ENCODE peak calls at places on chromosomes 11 and 22, in nine cellular contexts. A is MM.1S; Y is mesenchymal stem cell; I is CD8-positive, alpha-beta T cell; T is upper lobe of right lung; Z is ovary; U is astrocyte; G is sigmoid colon; L is CD4-positive, alpha-beta memory T cell. H is an unnamed sample.

GRCh38 chr11:46345131-46345597 is 2.1 kb upstream of the DGKZ start:
- DNase-seq in A (no peak), Y (no peak), I (no peak), T (peak), Z (no peak), U (no peak), G (no peak), L (no peak), H (peak)

GRCh38 chr11:73236205-73236765 is 18.2 kb downstream of the P2RY2 start:
- DNase-seq in A (no peak), Y (no peak), I (no peak), T (peak), Z (no peak), U (no peak), G (peak), L (no peak), H (no peak)

GRCh38 chr11:24406980-24407379 is 89.9 kb upstream of the LUZP2 start:
- DNase-seq in A (no peak), Y (no peak), I (no peak), T (no peak), Z (no peak), U (no peak), G (no peak), L (no peak), H (no peak)

GRCh38 chr11:115984228-115984627 is 480.0 kb upstream of the CADM1 start:
- DNase-seq in A (no peak), Y (no peak), I (no peak), T (no peak), Z (no peak), U (no peak), G (no peak), L (no peak), H (no peak)

GRCh38 chr11:64661146-64661545 is 61.9 kb downstream of the NRXN2 start:
- DNase-seq in A (no peak), Y (peak), I (no peak), T (no peak), Z (no peak), U (peak), G (no peak), L (no peak), H (no peak)

GRCh38 chr11:93100211-93100610 is 97.6 kb downstream of the SLC36A4 start:
- DNase-seq in A (no peak), Y (no peak), I (no peak), T (no peak), Z (no peak), U (peak), G (no peak), L (no peak), H (no peak)

GRCh38 chr11:106853850-106854401 is 164.3 kb downstream of the GUCY1A2 start:
- DNase-seq in A (no peak), Y (no peak), I (no peak), T (no peak), Z (no peak), U (no peak), G (no peak), L (no peak), H (no peak)

GRCh38 chr11:129290966-129291365 is 84.7 kb upstream of the BARX2 start:
- DNase-seq in A (no peak), Y (no peak), I (no peak), T (no peak), Z (no peak), U (no peak), G (no peak), L (no peak), H (no peak)

GRCh38 chr11:71454470-71455113 is 1.6 kb downstream of the NADSYN1 start:
- DNase-seq in A (peak), Y (no peak), I (no peak), T (no peak), Z (no peak), U (no peak), G (peak), L (peak), H (peak)

GRCh38 chr11:131748146-131749050 is 378.0 kb downstream of the NTM start:
- DNase-seq in A (peak), Y (peak), I (no peak), T (peak), Z (no peak), U (peak), G (peak), L (no peak), H (no peak)

GRCh38 chr11:94194712-94195111 is 66.1 kb downstream of the PANX1 start:
- DNase-seq in A (no peak), Y (no peak), I (no peak), T (no peak), Z (no peak), U (no peak), G (no peak), L (no peak), H (no peak)

GRCh38 chr11:134040386-134041297 is 28.2 kb upstream of the JAM3 start:
- DNase-seq in A (no peak), Y (peak), I (no peak), T (peak), Z (peak), U (peak), G (peak), L (no peak), H (no peak)

GRCh38 chr22:28909375-28909774 is 26.0 kb downstream of the ZNRF3 start:
- DNase-seq in A (no peak), Y (no peak), I (no peak), T (no peak), Z (no peak), U (peak), G (no peak), L (no peak), H (no peak)

GRCh38 chr11:1934326-1935155 is 12.6 kb upstream of the MRPL23 start:
- DNase-seq in A (no peak), Y (no peak), I (no peak), T (no peak), Z (no peak), U (no peak), G (no peak), L (peak), H (no peak)

GRCh38 chr11:44617671-44618461 is 52.4 kb downstream of the CD82 start:
- DNase-seq in A (no peak), Y (no peak), I (no peak), T (no peak), Z (peak), U (no peak), G (peak), L (no peak), H (no peak)

GRCh38 chr11:60168306-60168705 is 14.6 kb downstream of the MS4A6A start:
- DNase-seq in A (no peak), Y (no peak), I (no peak), T (no peak), Z (no peak), U (no peak), G (no peak), L (no peak), H (no peak)

GRCh38 chr11:3880724-3881123 is 25.3 kb downstream of the STIM1 start:
- DNase-seq in A (no peak), Y (peak), I (no peak), T (no peak), Z (no peak), U (no peak), G (no peak), L (no peak), H (no peak)

GRCh38 chr11:3877252-3878035 is 22.0 kb downstream of the STIM1 start:
- DNase-seq in A (no peak), Y (no peak), I (no peak), T (no peak), Z (no peak), U (no peak), G (no peak), L (no peak), H (no peak)

GRCh38 chr11:3879967-3880542 is 24.6 kb downstream of the STIM1 start:
- DNase-seq in A (no peak), Y (no peak), I (no peak), T (no peak), Z (no peak), U (no peak), G (no peak), L (no peak), H (no peak)

GRCh38 chr11:3879216-3879966 is 23.9 kb downstream of the STIM1 start:
- DNase-seq in A (peak), Y (no peak), I (no peak), T (no peak), Z (no peak), U (no peak), G (no peak), L (no peak), H (no peak)

DNA sequence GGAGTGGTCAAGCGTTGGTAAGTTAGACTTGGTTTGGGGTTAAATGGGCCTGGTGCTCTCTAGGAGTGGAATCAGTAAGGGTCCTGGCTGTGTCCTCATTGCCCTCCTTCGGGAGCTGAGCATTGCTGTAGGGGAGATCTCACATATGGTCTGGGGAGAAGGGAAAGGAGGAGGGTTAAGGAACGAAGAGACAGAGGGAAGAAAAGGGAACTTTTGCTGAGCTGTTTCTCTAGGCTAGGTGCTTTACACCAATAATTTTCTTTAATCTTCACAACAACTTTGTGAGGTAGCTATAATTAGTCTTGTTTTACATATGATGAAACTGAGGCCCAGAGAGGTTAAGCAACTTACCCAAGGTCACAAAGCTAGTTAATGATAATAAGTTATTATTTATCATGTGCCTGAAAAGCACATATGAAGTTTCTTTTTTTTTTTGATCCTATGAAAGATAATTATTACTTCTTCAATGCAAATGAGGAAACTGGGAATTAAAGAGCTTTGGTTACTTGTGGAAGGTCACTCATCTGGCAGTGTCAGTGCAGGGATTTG is 22.6 kb downstream of the STIM1 start:
- DNase-seq in A (no peak), Y (no peak), I (no peak), T (no peak), Z (no peak), U (no peak), G (no peak), L (no peak), H (no peak)
- H3K27ac ChIP-seq in A (no peak), Y (peak), I (no peak), T (no peak), Z (peak), U (no peak), G (no peak), L (no peak), H (no peak)

GRCh38 chr22:25085930-25086901 is 113.4 kb upstream of the CRYBB3 start:
- DNase-seq in A (peak), Y (peak), I (no peak), T (no peak), Z (no peak), U (peak), G (no peak), L (no peak), H (peak)
- H3K27ac ChIP-seq in A (no peak), Y (peak), I (no peak), T (no peak), Z (no peak), U (no peak), G (no peak), L (no peak), H (no peak)

DNA sequence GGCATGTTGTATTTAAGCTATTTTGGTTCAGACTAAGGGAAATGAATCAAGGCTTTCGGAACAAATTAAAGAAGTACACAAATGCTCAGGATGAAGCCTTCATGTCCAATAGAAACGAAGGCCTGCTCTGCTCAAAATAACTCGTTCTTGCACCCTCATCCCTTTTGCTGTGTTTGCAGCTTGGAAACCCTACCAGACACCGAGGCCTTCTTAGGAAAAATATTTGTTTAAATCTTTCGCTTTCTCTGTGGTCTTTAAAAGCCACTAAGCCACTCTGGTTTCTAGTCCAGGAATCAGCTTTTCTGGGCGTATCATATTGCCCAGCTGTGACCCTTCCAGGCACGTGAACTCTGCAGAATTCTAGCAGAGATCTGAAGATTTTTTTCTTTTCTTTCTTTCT is 60.9 kb upstream of the HSPA8 start:
- DNase-seq in A (peak), Y (peak), I (no peak), T (no peak), Z (no peak), U (no peak), G (no peak), L (no peak), H (no peak)
- H3K27ac ChIP-seq in A (no peak), Y (no peak), I (no peak), T (peak), Z (peak), U (peak), G (peak), L (no peak), H (no peak)

GRCh38 chr22:44023404-44024287 is 456 bp upstream of the PARVB start:
- DNase-seq in A (peak), Y (peak), I (no peak), T (peak), Z (peak), U (peak), G (no peak), L (peak), H (peak)

GRCh38 chr22:44019846-44020245 is 4.3 kb upstream of the PARVB start:
- DNase-seq in A (no peak), Y (no peak), I (no peak), T (no peak), Z (no peak), U (no peak), G (no peak), L (no peak), H (no peak)

GRCh38 chr22:44018594-44018993 is 5.5 kb upstream of the PARVB start:
- DNase-seq in A (no peak), Y (no peak), I (no peak), T (no peak), Z (no peak), U (no peak), G (no peak), L (no peak), H (no peak)

GRCh38 chr22:44020981-44021380 is 3.1 kb upstream of the PARVB start:
- DNase-seq in A (no peak), Y (no peak), I (no peak), T (no peak), Z (no peak), U (peak), G (no peak), L (no peak), H (no peak)

GRCh38 chr22:44019416-44019815 is 4.7 kb upstream of the PARVB start:
- DNase-seq in A (no peak), Y (no peak), I (no peak), T (no peak), Z (no peak), U (no peak), G (no peak), L (no peak), H (no peak)
- H3K27ac ChIP-seq in A (no peak), Y (no peak), I (no peak), T (no peak), Z (no peak), U (no peak), G (no peak), L (no peak), H (no peak)